ENCODE peak calls at places on chromosomes 7 and 10, in four cellular contexts. One of them, this sample, is unnamed.

GRCh38 chr10:59181668-59182067 is 5.2 kb downstream of the PHYHIPL start:
- DNase-seq in spleen: no peak
- DNase-seq in lower lobe of right lung: no peak
- DNase-seq in A549: peak; percentile 83
- DNase-seq in this sample: peak; percentile 70

GRCh38 chr10:17782921-17783665 is 26.1 kb upstream of the MRC1 start:
- DNase-seq in A549: peak; percentile 75
- DNase-seq in spleen: no peak
- DNase-seq in lower lobe of right lung: no peak
- DNase-seq in this sample: no peak

GRCh38 chr7:126778101-126778500 is 474.6 kb downstream of the GRM8 start:
- DNase-seq in lower lobe of right lung: no peak
- DNase-seq in A549: no peak
- DNase-seq in spleen: no peak
- DNase-seq in this sample: no peak

GRCh38 chr7:120857558-120858298 is at the start of gene TSPAN12:
- DNase-seq in spleen: peak; percentile 90
- DNase-seq in A549: peak; percentile 69
- DNase-seq in lower lobe of right lung: peak; percentile 90
- DNase-seq in this sample: peak; percentile 91

GRCh38 chr10:101588879-101589278 is 758 bp downstream of the DPCD start:
- DNase-seq in lower lobe of right lung: no peak
- DNase-seq in A549: no peak
- DNase-seq in spleen: peak; percentile 47
- DNase-seq in this sample: no peak

GRCh38 chr10:44411251-44411650 is 26.4 kb upstream of the CXCL12 start:
- DNase-seq in spleen: peak; percentile 55
- DNase-seq in lower lobe of right lung: no peak
- DNase-seq in A549: no peak
- DNase-seq in this sample: no peak

GRCh38 chr10:92813979-92814378 is 34.3 kb upstream of the EXOC6 start:
- DNase-seq in spleen: no peak
- DNase-seq in A549: no peak
- DNase-seq in lower lobe of right lung: no peak
- DNase-seq in this sample: no peak

GRCh38 chr10:18260308-18260971 is 120.2 kb downstream of the CACNB2 start:
- DNase-seq in spleen: no peak
- DNase-seq in lower lobe of right lung: no peak
- DNase-seq in A549: no peak
- DNase-seq in this sample: no peak

GRCh38 chr10:100817268-100817839 is 72.0 kb downstream of the PAX2 start:
- DNase-seq in lower lobe of right lung: no peak
- DNase-seq in A549: no peak
- DNase-seq in spleen: no peak
- DNase-seq in this sample: no peak

GRCh38 chr10:67668448-67668847 is 27.5 kb downstream of the CTNNA3 start:
- DNase-seq in spleen: no peak
- DNase-seq in lower lobe of right lung: no peak
- DNase-seq in A549: peak; percentile 14
- DNase-seq in this sample: no peak

GRCh38 chr7:29987821-29988317 is 1.7 kb downstream of the SCRN1 start:
- DNase-seq in spleen: peak; percentile 58
- DNase-seq in A549: peak; percentile 91
- DNase-seq in lower lobe of right lung: no peak
- DNase-seq in this sample: peak; percentile 48

GRCh38 chr10:69387500-69387899 is 29.2 kb downstream of the TACR2 start:
- DNase-seq in A549: no peak
- DNase-seq in lower lobe of right lung: no peak
- DNase-seq in spleen: no peak
- DNase-seq in this sample: no peak

GRCh38 chr10:15349133-15349532 is 22.0 kb downstream of the FAM171A1 start:
- DNase-seq in lower lobe of right lung: no peak
- DNase-seq in A549: no peak
- DNase-seq in spleen: no peak
- DNase-seq in this sample: no peak

GRCh38 chr7:1659696-1660095 is 10.4 kb upstream of the ELFN1 start:
- DNase-seq in A549: no peak
- DNase-seq in spleen: no peak
- DNase-seq in lower lobe of right lung: no peak
- DNase-seq in this sample: no peak

GRCh38 chr10:52376665-52377354 is 62.7 kb downstream of the DKK1 start:
- DNase-seq in A549: no peak
- DNase-seq in lower lobe of right lung: no peak
- DNase-seq in spleen: no peak
- DNase-seq in this sample: no peak

GRCh38 chr10:43885842-43886241 is 237.2 kb upstream of the ZNF32 start:
- DNase-seq in lower lobe of right lung: no peak
- DNase-seq in spleen: no peak
- DNase-seq in A549: no peak
- DNase-seq in this sample: peak; percentile 55

GRCh38 chr10:69549959-69550358 is 23.3 kb downstream of the NEUROG3 start:
- DNase-seq in A549: no peak
- DNase-seq in spleen: no peak
- DNase-seq in lower lobe of right lung: no peak
- DNase-seq in this sample: no peak

GRCh38 chr10:17548162-17548561 is 69.0 kb downstream of the HACD1 start:
- DNase-seq in A549: no peak
- DNase-seq in spleen: no peak
- DNase-seq in lower lobe of right lung: no peak
- DNase-seq in this sample: peak; percentile 2

GRCh38 chr10:30215631-30216030 is 133.4 kb downstream of the MTPAP start:
- DNase-seq in A549: no peak
- DNase-seq in lower lobe of right lung: no peak
- DNase-seq in spleen: no peak
- DNase-seq in this sample: no peak

GRCh38 chr7:111409714-111410422 is 152.4 kb downstream of the IMMP2L start:
- DNase-seq in A549: no peak
- DNase-seq in spleen: no peak
- DNase-seq in lower lobe of right lung: no peak
- DNase-seq in this sample: no peak

GRCh38 chr10:60138842-60139241 is 232.5 kb upstream of the CCDC6 start:
- DNase-seq in A549: no peak
- DNase-seq in spleen: no peak
- DNase-seq in lower lobe of right lung: no peak
- DNase-seq in this sample: no peak

GRCh38 chr10:72563327-72563932 is 62.4 kb downstream of the MICU1 start:
- DNase-seq in A549: no peak
- DNase-seq in lower lobe of right lung: no peak
- DNase-seq in spleen: no peak
- DNase-seq in this sample: no peak

GRCh38 chr10:131021967-131022366 is 289.6 kb downstream of the TCERG1L start:
- DNase-seq in lower lobe of right lung: no peak
- DNase-seq in spleen: no peak
- DNase-seq in A549: no peak
- DNase-seq in this sample: no peak

GRCh38 chr10:125102216-125102615 is 58.1 kb downstream of the CTBP2 start:
- DNase-seq in A549: peak; percentile 61
- DNase-seq in spleen: peak; percentile 74
- DNase-seq in lower lobe of right lung: peak; percentile 55
- DNase-seq in this sample: peak; percentile 14

GRCh38 chr7:110775046-110775445 is 315.9 kb upstream of the LRRN3 start:
- DNase-seq in lower lobe of right lung: no peak
- DNase-seq in A549: no peak
- DNase-seq in spleen: no peak
- DNase-seq in this sample: no peak

GRCh38 chr7:2718703-2718965 is 30.6 kb downstream of the AMZ1 start:
- DNase-seq in spleen: peak; percentile 82
- DNase-seq in A549: no peak
- DNase-seq in lower lobe of right lung: no peak
- DNase-seq in this sample: no peak

GRCh38 chr7:98429799-98430198 is 28.9 kb upstream of the BAIAP2L1 start:
- DNase-seq in A549: no peak
- DNase-seq in lower lobe of right lung: no peak
- DNase-seq in spleen: no peak
- DNase-seq in this sample: no peak

GRCh38 chr10:94292448-94293118 is 70.2 kb downstream of the NOC3L start:
- DNase-seq in lower lobe of right lung: no peak
- DNase-seq in A549: no peak
- DNase-seq in spleen: no peak
- DNase-seq in this sample: peak; percentile 47

GRCh38 chr10:69446650-69447151 is 4.6 kb upstream of the TSPAN15 start:
- DNase-seq in lower lobe of right lung: no peak
- DNase-seq in A549: peak; percentile 96
- DNase-seq in spleen: no peak
- DNase-seq in this sample: no peak

GRCh38 chr10:34430685-34431084 is 384.4 kb downstream of the PARD3 start:
- DNase-seq in lower lobe of right lung: no peak
- DNase-seq in A549: no peak
- DNase-seq in spleen: no peak
- DNase-seq in this sample: no peak

GRCh38 chr10:104325436-104326430 is 12.5 kb downstream of the ITPRIP start:
- DNase-seq in lower lobe of right lung: peak; percentile 76
- DNase-seq in A549: no peak
- DNase-seq in spleen: peak; percentile 83
- DNase-seq in this sample: no peak

GRCh38 chr7:43273939-43274719 is 161.7 kb downstream of the HECW1 start:
- DNase-seq in A549: no peak
- DNase-seq in lower lobe of right lung: no peak
- DNase-seq in spleen: no peak
- DNase-seq in this sample: no peak

GRCh38 chr10:99785646-99786045 is 3.2 kb downstream of the ABCC2 start:
- DNase-seq in A549: no peak
- DNase-seq in lower lobe of right lung: no peak
- DNase-seq in spleen: no peak
- DNase-seq in this sample: no peak

DNA sequence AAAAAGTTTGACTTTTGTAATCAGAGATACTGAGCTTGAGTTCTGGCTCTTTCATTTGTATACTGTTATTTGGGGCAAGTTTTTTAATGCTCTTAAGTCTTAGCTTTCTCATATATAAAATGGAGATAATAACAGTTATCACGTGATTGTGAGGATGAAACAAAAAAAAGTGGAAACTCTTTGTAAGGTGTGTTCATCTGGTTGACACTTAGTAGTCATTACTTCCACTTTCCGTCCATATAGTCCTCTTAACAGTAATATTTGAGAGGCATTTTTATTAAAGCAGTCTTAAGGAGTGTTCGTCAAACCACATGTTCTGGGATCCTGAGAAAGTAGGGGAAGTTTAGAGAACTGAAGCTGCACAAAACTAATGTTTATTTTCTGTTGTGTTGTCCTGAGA is 65.6 kb downstream of the PTEN start:
- DNase-seq in lower lobe of right lung: no peak
- DNase-seq in spleen: no peak
- DNase-seq in A549: no peak
- DNase-seq in this sample: no peak
- H3K4me1 ChIP-seq in lower lobe of right lung: peaks cover 47% of the 10 kb centered on the region
- H3K4me1 ChIP-seq in spleen: peaks cover 97% of the 10 kb centered on the region
- H3K4me1 ChIP-seq in A549: peaks cover 41% of the 10 kb centered on the region
- H3K4me1 ChIP-seq in this sample: peaks cover 54% of the 10 kb centered on the region

DNA sequence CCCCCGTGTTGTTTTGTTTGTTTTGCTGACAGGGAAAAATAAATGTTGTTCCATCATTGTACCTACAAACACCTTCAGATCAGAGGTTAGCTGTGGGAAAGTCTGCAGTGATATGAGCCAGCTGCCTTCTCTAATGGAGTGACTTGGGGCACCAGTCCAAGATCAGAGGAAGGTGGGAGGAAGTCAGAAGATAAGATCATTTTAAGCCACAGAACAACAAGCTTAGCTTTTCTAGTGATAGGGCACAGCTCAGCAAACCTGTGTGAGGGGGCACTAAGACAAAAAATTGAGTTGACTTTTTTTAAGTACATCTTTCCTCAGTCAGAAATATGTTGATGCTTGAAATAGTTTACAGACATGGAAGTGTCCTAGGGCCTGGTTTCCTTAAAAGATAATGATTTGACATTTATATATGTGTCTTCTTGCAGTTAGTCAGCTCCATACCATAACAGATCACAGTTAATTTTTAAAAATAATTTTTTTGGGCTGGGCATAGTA is 240.3 kb upstream of the KAT6B start:
- DNase-seq in lower lobe of right lung: no peak
- DNase-seq in A549: peak; percentile 13
- DNase-seq in spleen: no peak
- DNase-seq in this sample: peak; percentile 27
- H3K4me1 ChIP-seq in lower lobe of right lung: peaks cover 54% of the 10 kb centered on the region
- H3K4me1 ChIP-seq in A549: no peaks in the 10 kb centered on the region
- H3K4me1 ChIP-seq in spleen: peaks cover 65% of the 10 kb centered on the region
- H3K4me1 ChIP-seq in this sample: peaks cover 36% of the 10 kb centered on the region

DNA sequence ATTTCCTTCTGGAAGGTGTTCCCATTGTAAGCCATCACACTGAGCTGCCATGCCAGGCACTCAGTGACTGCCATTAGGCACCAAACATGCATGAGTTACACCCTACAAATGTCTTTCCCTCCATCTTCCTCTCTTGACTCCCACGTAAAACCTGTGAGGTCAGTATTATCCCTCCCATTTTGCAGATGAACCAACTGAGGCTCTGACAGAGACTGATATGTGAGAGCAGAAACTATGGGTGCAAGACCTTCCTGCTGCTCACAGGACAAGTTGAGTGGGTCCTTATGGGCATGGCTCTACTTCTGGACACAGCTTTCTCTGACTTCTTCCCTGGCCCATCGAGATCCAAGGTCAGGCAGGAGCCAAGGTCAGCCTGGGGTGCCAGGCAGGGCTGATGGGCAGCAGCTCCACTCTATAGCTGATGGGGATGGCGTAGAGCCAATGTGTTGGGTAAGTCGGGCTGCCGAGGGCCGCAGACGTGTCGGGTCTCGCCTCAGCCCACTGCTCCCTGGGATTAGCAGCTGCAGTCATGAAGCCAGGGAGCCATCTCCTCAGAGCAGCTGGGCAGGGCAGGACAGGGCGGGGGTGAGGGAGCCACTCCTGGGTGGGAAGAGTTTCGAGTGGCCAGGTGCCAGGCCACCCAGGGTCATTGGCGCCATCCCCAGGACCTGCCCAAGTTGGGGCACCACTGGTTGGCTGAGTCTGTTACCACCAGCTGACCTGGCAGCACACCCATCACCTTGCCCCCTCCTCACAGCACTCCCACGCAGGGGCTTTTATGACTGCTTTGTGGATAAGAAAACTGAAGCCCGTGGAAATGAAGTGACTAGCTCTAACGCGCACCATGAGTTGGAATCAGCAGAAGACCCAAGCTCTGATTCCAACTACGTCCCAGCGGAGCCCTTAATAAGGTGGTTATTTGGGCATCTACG is 117.8 kb upstream of the ZMIZ1 start:
- DNase-seq in lower lobe of right lung: no peak
- DNase-seq in spleen: no peak
- DNase-seq in A549: no peak
- DNase-seq in this sample: peak; percentile 33
- H3K4me1 ChIP-seq in lower lobe of right lung: peaks cover 11% of the 10 kb centered on the region
- H3K4me1 ChIP-seq in spleen: peaks cover 25% of the 10 kb centered on the region
- H3K4me1 ChIP-seq in A549: no peaks in the 10 kb centered on the region
- H3K4me1 ChIP-seq in this sample: peaks cover 18% of the 10 kb centered on the region

GRCh38 chr10:80158126-80158525 is 25.6 kb downstream of the PLAC9 start:
- DNase-seq in A549: no peak
- DNase-seq in lower lobe of right lung: no peak
- DNase-seq in spleen: peak; percentile 39
- DNase-seq in this sample: no peak

GRCh38 chr10:80157561-80157960 is 25.0 kb downstream of the PLAC9 start:
- DNase-seq in spleen: peak; percentile 52
- DNase-seq in lower lobe of right lung: no peak
- DNase-seq in A549: no peak
- DNase-seq in this sample: no peak

GRCh38 chr10:80159166-80159888 is 26.8 kb downstream of the PLAC9 start:
- DNase-seq in lower lobe of right lung: no peak
- DNase-seq in A549: no peak
- DNase-seq in spleen: no peak
- DNase-seq in this sample: no peak

GRCh38 chr10:80160361-80161128 is 28.0 kb downstream of the PLAC9 start:
- DNase-seq in A549: no peak
- DNase-seq in spleen: no peak
- DNase-seq in lower lobe of right lung: no peak
- DNase-seq in this sample: no peak

GRCh38 chr10:80158598-80159127 is 26.1 kb downstream of the PLAC9 start:
- DNase-seq in spleen: peak; percentile 62
- DNase-seq in lower lobe of right lung: peak; percentile 75
- DNase-seq in A549: peak; percentile 81
- DNase-seq in this sample: peak; percentile 67
- H3K4me1 ChIP-seq in spleen: peaks cover 36% of the 10 kb centered on the region
- H3K4me1 ChIP-seq in lower lobe of right lung: peaks cover 20% of the 10 kb centered on the region
- H3K4me1 ChIP-seq in A549: peaks cover 26% of the 10 kb centered on the region
- H3K4me1 ChIP-seq in this sample: no peaks in the 10 kb centered on the region

This sample was measured in body of pancreas.